ENCODE peak calls at places on chromosome 5, in four cellular contexts. A, E, G and L are unnamed samples.
A peak's percentile ranks its signal among the peaks of the same experiment; 100 is the strongest.

GRCh38 chr5:136028782-136029742 is at the start of gene TGFBI:
- DNase-seq in A (peak; percentile 82), E (peak; percentile 92), G (peak; percentile 69), L (no peak)

GRCh38 chr5:104049752-104050151 is 487.2 kb upstream of the NUDT12 start:
- DNase-seq in A (no peak), E (no peak), G (no peak), L (no peak)

GRCh38 chr5:52709171-52709925 is 78.4 kb upstream of the ITGA1 start:
- DNase-seq in A (no peak), E (peak; percentile 56), G (no peak), L (no peak)

GRCh38 chr5:139848508-139849100 is 53.0 kb downstream of the PSD2 start:
- DNase-seq in A (no peak), E (no peak), G (peak; percentile 72), L (no peak)

GRCh38 chr5:147075187-147075586 is 159.6 kb upstream of the STK32A start:
- DNase-seq in A (no peak), E (no peak), G (no peak), L (no peak)

GRCh38 chr5:57341380-57341979 is 141.1 kb downstream of the ACTBL2 start:
- DNase-seq in A (no peak), E (no peak), G (no peak), L (no peak)

GRCh38 chr5:43386960-43387362 is 25.2 kb downstream of the CCL28 start:
- DNase-seq in A (no peak), E (peak; percentile 16), G (no peak), L (peak; percentile 31)

GRCh38 chr5:94575196-94575595 is 43.2 kb downstream of the KIAA0825 start:
- DNase-seq in A (no peak), E (no peak), G (no peak), L (no peak)

GRCh38 chr5:71719092-71719964 is at the start of gene CARTPT:
- DNase-seq in A (no peak), E (peak; percentile 30), G (peak; percentile 41), L (no peak)

GRCh38 chr5:58871648-58872242 is 288.9 kb downstream of the RAB3C start:
- DNase-seq in A (no peak), E (peak; percentile 47), G (no peak), L (no peak)

GRCh38 chr5:95020382-95020781 is 264.5 kb downstream of the MCTP1 start:
- DNase-seq in A (no peak), E (no peak), G (no peak), L (no peak)

GRCh38 chr5:58893551-58893950 is 310.7 kb downstream of the RAB3C start:
- DNase-seq in A (no peak), E (no peak), G (no peak), L (no peak)

GRCh38 chr5:132323202-132323601 is 29.0 kb downstream of the SLC22A4 start:
- DNase-seq in A (no peak), E (no peak), G (no peak), L (no peak)

DNA sequence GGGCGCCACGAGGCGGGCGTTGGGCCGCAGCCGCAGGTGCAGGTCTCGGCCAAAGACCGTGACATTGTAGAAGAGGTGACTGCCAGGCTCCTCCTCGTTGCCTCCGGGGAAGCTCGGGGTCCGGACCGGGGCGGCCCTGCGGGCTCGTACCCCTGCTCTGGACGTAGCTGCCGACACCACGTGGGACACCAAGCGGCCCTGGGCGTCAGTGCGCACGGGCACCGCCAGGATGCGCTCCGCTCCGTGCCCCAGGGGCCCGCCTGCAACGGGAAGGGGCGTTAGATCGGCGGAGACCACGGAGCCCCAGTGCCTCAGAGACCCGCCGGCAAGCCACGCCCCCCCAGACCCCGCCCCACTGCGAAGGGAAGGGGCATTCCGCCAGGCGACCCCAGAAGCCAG is 1.4 kb downstream of the ADAMTS2 start:
- DNase-seq in A (no peak), E (peak; percentile 84), G (peak; percentile 74), L (no peak)
- H3K4me3 ChIP-seq in A (peak overlapping the region; percentile 70), E (peak overlapping the region; percentile 85), G (peak overlapping the region; percentile 55), L (no peak overlapping the region)

GRCh38 chr5:50965621-50966362 is 299.4 kb downstream of the PARP8 start:
- DNase-seq in A (no peak), E (no peak), G (no peak), L (no peak)

GRCh38 chr5:50969207-50970145 is 303.0 kb downstream of the PARP8 start:
- DNase-seq in A (no peak), E (peak; percentile 23), G (no peak), L (no peak)

GRCh38 chr5:50968296-50969206 is 302.1 kb downstream of the PARP8 start:
- DNase-seq in A (no peak), E (peak; percentile 9), G (no peak), L (no peak)

GRCh38 chr5:50966986-50967385 is 300.5 kb downstream of the PARP8 start:
- DNase-seq in A (no peak), E (no peak), G (no peak), L (no peak)

GRCh38 chr5:50967388-50968039 is 301.1 kb downstream of the PARP8 start:
- DNase-seq in A (no peak), E (peak; percentile 23), G (no peak), L (no peak)
- H3K27me3 ChIP-seq in A (peaks cover 97% of the 10 kb centered on the region), E (peaks cover 74% of the 10 kb centered on the region), G (no peaks in the 10 kb centered on the region), L (peaks cover 1% of the 10 kb centered on the region)

GRCh38 chr5:180470361-180470760 is 23.8 kb upstream of the CNOT6 start:
- DNase-seq in A (no peak), E (no peak), G (no peak), L (no peak)

GRCh38 chr5:180472269-180472668 is 21.9 kb upstream of the CNOT6 start:
- DNase-seq in A (no peak), E (no peak), G (no peak), L (no peak)

GRCh38 chr5:180471866-180472265 is 22.3 kb upstream of the CNOT6 start:
- DNase-seq in A (no peak), E (no peak), G (no peak), L (no peak)

GRCh38 chr5:180470966-180471582 is 23.1 kb upstream of the CNOT6 start:
- DNase-seq in A (peak; percentile 32), E (peak; percentile 68), G (peak; percentile 69), L (no peak)

DNA sequence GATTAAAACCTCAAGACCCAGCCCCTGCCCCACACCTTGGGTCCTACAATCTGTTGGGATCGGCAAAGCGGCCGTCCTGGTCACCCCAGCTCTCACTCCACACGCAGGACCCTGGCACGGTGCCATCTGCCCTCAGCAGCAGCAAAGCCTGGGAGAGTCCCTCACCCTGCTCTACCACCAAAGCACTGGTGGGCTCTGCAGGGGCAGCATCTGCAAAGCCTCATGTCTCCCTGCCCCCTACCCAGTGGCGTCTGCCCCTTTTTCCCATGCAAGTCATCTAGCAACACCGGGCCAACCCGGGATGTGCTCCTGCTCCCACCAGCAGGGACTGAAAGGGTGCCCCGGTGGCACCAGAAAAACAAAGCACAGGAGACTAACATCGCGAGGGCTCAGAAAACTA is 19.6 kb upstream of the CNOT6 start:
- DNase-seq in A (no peak), E (no peak), G (no peak), L (no peak)
- H3K4me3 ChIP-seq in A (no peak overlapping the region), E (no peak overlapping the region), G (no peak overlapping the region), L (no peak overlapping the region)

GRCh38 chr5:107446972-107447371 is 223.8 kb downstream of the EFNA5 start:
- DNase-seq in A (no peak), E (no peak), G (no peak), L (no peak)

GRCh38 chr5:107451028-107451427 is 219.7 kb downstream of the EFNA5 start:
- DNase-seq in A (no peak), E (no peak), G (no peak), L (no peak)

GRCh38 chr5:107449369-107449768 is 221.4 kb downstream of the EFNA5 start:
- DNase-seq in A (no peak), E (no peak), G (no peak), L (no peak)

GRCh38 chr5:107447587-107447986 is 223.2 kb downstream of the EFNA5 start:
- DNase-seq in A (no peak), E (no peak), G (no peak), L (no peak)

DNA sequence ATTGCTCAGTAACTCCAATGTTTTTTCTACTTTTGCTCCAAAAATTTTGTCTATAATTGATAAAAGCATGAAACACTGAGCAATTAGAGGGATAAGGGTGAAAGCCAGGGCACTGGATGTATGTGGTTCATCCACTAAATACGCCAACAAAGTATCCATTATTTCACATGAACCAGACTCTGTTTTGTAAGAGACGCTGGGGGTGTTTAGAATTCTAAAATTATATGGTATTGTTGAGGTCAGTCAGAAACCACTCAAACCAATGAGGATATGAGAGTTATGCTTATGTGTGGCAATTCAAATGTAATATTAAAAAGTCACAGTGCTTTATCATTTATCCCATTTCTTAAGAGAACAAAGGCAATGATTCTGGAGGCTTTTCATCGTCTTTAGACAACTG is 220.2 kb downstream of the EFNA5 start:
- DNase-seq in A (no peak), E (no peak), G (no peak), L (no peak)
- H3K27me3 ChIP-seq in A (no peaks in the 10 kb centered on the region), E (peaks cover 24% of the 10 kb centered on the region), G (no peaks in the 10 kb centered on the region), L (no peaks in the 10 kb centered on the region)